ENCODE peak calls at places on chromosome 14, in four cellular contexts. I is HepG2, G is H1, M is K562. T is an unnamed sample.

GRCh38 chr14:32329146-32329545 is at the start of gene AKAP6:
- DNase-seq in I (no peak), G (no peak), M (no peak), T (no peak)

GRCh38 chr14:28707814-28708213 is 58.8 kb upstream of the FOXG1 start:
- DNase-seq in I (no peak), G (no peak), M (no peak), T (no peak)

GRCh38 chr14:64501326-64502171 is 2.1 kb downstream of the ZBTB25 start:
- DNase-seq in I (peak), G (no peak), M (no peak), T (peak)

GRCh38 chr14:43640718-43641267 is 866.3 kb downstream of the FSCB start:
- DNase-seq in I (no peak), G (no peak), M (no peak), T (no peak)

GRCh38 chr14:21098892-21099595 is 589 bp upstream of the ZNF219 start:
- DNase-seq in I (no peak), G (no peak), M (no peak), T (no peak)

GRCh38 chr14:31894351-31894750 is 182.8 kb upstream of the ARHGAP5 start:
- DNase-seq in I (no peak), G (no peak), M (peak), T (no peak)

GRCh38 chr14:51283402-51283825 is 43.4 kb downstream of the TMX1 start:
- DNase-seq in I (peak), G (no peak), M (peak), T (peak)

GRCh38 chr14:92389598-92390126 is 66.7 kb downstream of the SLC24A4 start:
- DNase-seq in I (no peak), G (no peak), M (no peak), T (no peak)

GRCh38 chr14:22131749-22132476 is 457.1 kb downstream of the DAD1 start:
- DNase-seq in I (peak), G (peak), M (peak), T (no peak)

GRCh38 chr14:103141117-103141796 is 18.0 kb downstream of the TNFAIP2 start:
- DNase-seq in I (peak), G (peak), M (peak), T (peak)
- TF ChIP-seq JUND in I (no peak), G (no peak), M (no peak), T (no peak)

DNA sequence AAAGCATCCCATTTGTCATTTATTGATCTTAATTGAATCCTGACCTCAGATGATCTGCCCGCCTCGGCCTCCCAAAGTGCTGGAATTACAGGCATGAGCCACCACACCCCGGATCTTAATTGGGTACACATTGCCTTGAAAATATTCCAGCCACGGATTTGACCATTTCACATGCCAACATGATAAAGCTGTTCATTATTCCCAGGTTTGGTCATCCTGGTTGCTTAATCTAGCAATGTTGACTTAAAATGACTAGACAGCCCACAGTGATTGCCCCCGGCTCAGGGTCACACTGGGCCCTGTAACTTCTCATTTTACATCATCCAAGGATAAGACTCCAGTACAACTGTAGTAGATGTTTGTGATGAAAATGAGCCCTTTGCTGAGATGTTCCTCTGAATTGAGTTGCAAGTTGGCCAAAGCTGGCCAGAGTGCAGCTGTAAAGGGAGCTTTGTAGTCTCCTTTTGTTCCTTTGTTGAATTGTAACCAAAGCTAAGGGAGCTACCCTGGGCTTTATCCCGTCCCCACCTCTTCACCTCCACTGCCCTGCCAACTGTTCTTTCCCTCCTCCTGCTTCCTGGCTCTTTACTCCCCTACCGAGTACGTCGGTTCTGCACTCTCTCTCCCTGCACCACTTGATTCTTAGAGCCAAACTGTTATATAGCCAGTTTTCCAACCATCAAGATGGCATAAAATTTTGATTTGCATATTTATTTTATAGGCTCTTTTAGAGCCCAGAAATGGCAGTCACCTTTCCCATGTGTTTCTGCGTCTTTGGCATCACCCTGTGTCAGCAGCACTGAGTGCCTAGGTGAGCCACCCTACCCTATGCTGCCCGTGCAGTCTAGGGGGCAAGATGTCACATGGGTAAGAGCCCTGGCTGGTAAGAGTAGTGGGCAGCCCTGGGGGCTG is 141.3 kb upstream of the HIF1A start:
- DNase-seq in I (peak), G (no peak), M (no peak), T (no peak)
- TF ChIP-seq JUND in I (peak), G (no peak), M (no peak), T (no peak)

GRCh38 chr14:74891870-74892269 is 10.2 kb downstream of the DLST start:
- DNase-seq in I (no peak), G (no peak), M (no peak), T (no peak)
- TF ChIP-seq JUND in I (no peak), G (no peak), M (no peak), T (no peak)

GRCh38 chr14:105332352-105332874 is 17.9 kb downstream of the PACS2 start:
- DNase-seq in I (no peak), G (no peak), M (no peak), T (no peak)
- TF ChIP-seq JUND in I (no peak), G (no peak), M (no peak), T (no peak)

DNA sequence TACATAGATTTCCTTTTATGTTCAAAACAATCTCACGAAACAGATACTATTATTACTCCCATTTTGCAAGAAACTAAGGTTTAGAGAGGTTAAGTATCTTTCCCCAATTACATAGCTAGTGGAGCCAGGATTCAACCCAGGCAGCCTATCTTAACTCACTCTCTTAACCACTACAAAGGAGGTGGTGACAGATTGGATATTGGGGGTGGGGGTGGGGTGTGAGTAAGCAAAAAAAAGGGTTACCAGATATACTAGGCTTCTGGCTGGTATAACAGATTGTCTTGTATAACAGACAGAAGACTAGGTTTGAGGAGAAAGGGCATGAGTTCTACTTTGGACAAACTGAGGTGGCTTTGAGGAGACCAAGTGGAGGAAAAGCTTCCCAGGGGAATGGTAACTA is 2.1 kb downstream of the GMFB start:
- DNase-seq in I (no peak), G (no peak), M (peak), T (no peak)
- TF ChIP-seq JUND in I (no peak), G (no peak), M (peak), T (no peak)

DNA sequence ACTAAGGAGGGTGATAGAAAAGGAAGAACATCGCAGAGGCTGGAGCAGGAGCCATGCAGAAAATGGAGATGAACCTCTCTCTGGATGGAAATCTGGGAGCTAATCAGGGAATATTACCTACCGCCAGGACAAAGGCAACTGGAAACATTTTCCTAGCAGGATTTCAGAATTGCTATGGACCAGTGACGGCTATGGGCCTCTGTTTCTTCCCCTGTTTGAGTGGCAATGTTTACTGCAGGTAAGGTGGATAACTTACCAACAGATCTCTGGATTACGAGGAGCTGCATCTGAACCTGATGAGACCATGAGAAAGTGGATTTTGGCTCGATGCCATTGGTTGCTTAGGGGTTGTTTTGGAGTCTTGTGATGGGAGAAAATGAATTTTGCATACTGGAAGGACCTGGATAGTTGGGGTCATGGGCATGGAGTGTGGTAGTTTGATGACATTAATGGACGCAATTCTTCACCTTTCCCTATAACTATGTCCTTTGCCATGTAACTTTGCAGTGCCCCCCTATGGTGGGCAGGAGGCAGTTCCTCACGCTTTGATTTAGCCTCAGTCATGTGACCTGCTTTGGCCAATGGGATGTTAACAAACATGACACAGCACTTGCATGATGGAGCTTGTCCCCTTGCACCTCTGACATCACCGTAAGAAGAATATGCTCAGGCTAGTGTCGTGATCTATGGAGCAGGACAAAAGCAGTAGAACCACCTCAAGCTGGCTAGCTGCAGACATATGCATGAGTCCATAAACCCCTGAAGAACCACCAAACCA is 51.1 kb downstream of the CALM1 start:
- DNase-seq in I (peak), G (no peak), M (peak), T (no peak)
- TF ChIP-seq JUND in I (no peak), G (no peak), M (no peak), T (no peak)

GRCh38 chr14:106276326-106277267 is 750.2 kb downstream of the TMEM121 start:
- DNase-seq in I (no peak), G (no peak), M (no peak), T (no peak)

DNA sequence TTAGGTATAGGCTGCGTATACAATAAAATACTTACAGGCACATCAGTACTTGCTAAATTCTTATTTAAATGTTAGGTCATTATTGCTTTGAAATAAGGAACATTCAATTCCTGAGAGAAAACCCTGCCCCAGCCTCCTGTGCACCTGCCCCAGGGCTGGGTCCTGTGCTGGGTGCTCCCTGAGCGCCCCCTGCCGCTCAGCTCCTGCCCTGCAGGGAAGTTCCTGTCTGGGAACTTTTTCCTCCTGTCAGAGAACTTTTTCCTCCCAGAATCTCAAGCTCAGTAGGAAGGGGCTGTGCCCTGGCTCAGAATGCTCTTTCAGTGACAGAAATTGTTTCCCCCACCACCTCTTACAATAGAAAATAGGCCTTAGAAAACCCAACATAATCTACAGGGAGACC is 751.1 kb downstream of the TMEM121 start:
- DNase-seq in I (peak), G (no peak), M (peak), T (peak)
- TF ChIP-seq JUND in I (no peak), G (no peak), M (no peak), T (no peak)

T was measured in T47D.